ENCODE peak calls at places on chromosome X, in five cellular contexts. X is neural progenitor cell; R is activated T-helper 9 cell treated with anti-CD3 and anti-CD28 coated beads, Interleukin-2, amount 50 U/mL, for 16 hours; V is hepatocyte; N is DMS 273 treated with DMSO at 0.1 percent for 48 hours. F is an unnamed sample.

GRCh38 chrX:151183912-151184565 is 7.7 kb downstream of the GPR50 start:
- DNase-seq in N (no peak), R (no peak), X (no peak), V (no peak), F (no peak)

GRCh38 chrX:107730991-107731766 is 44.4 kb downstream of the TSC22D3 start:
- DNase-seq in V (no peak), X (no peak), N (no peak), R (no peak), F (no peak)

GRCh38 chrX:46758163-46758955 is 559 bp downstream of the SLC9A7 start:
- DNase-seq in N (no peak), X (no peak), R (peak; percentile 2), V (peak; percentile 24), F (peak; percentile 5)

GRCh38 chrX:37796805-37797204 is 16.9 kb downstream of the CYBB start:
- DNase-seq in X (no peak), V (no peak), R (no peak), N (no peak), F (peak; percentile 12)

GRCh38 chrX:106894978-106895452 is 8.1 kb downstream of the RIPPLY1 start:
- DNase-seq in R (no peak), N (no peak), V (peak; percentile 47), X (no peak), F (no peak)

GRCh38 chrX:47217121-47217851 is 1.2 kb upstream of the CDK16 start:
- DNase-seq in V (peak; percentile 82), X (no peak), R (no peak), N (no peak), F (peak; percentile 93)

GRCh38 chrX:36844857-36845256 is 163.3 kb upstream of the FAM47C start:
- DNase-seq in N (no peak), R (no peak), X (no peak), V (no peak), F (no peak)

GRCh38 chrX:44748014-44748413 is 95.8 kb upstream of the DUSP21 start:
- DNase-seq in N (no peak), R (no peak), V (no peak), X (no peak), F (peak; percentile 1)

GRCh38 chrX:129772796-129773431 is 6.8 kb upstream of the SASH3 start:
- DNase-seq in X (no peak), V (no peak), R (no peak), N (no peak), F (peak; percentile 28)

GRCh38 chrX:46957299-46957698 is 45.1 kb downstream of the JADE3 start:
- DNase-seq in V (no peak), X (no peak), R (no peak), N (no peak), F (no peak)